ENCODE peak calls at places on chromosomes 2 and 18, in six cellular contexts. J is Right ventricle myocardium superior; B is stimulated activated naive B cell treated with anti-CD40 and anti-IgM and Interleukin-4, amounts not matched to agents 10 μg/mL and 1 μg/mL and 100 μg/mL, for 72 hours; Q is SK-N-SH treated with all-trans-retinoic acid at 6 μM for 48 hours; P is sciatic nerve; A is K562. H is an unnamed sample.

GRCh38 chr2:186891219-186891621 is 42.2 kb upstream of the ZSWIM2 start:
- ATAC-seq in J (no peak), A (no peak), Q (peak; percentile 44), B (no peak), P (no peak), H (no peak)

GRCh38 chr2:60629263-60629662 is 75.8 kb upstream of the BCL11A start:
- ATAC-seq in A (no peak), B (no peak), J (no peak), Q (no peak), P (no peak), H (no peak)

GRCh38 chr18:59546164-59546563 is 151.1 kb downstream of the CCBE1 start:
- ATAC-seq in Q (no peak), J (no peak), P (no peak), A (peak; percentile 54), B (no peak), H (peak; percentile 37)

GRCh38 chr2:110717734-110718133 is 14.6 kb upstream of the ACOXL start:
- ATAC-seq in J (peak; percentile 73), B (no peak), P (peak; percentile 77), A (no peak), Q (no peak), H (no peak)

GRCh38 chr2:151198646-151199045 is 63.0 kb downstream of the RBM43 start:
- ATAC-seq in A (peak; percentile 43), P (no peak), B (no peak), Q (no peak), J (no peak), H (no peak)

GRCh38 chr2:25582079-25582830 is 91.1 kb downstream of the DTNB start:
- ATAC-seq in P (no peak), B (peak; percentile 87), Q (no peak), A (no peak), J (no peak), H (no peak)

GRCh38 chr2:186848873-186849578 is at the start of gene ZSWIM2:
- ATAC-seq in P (peak; percentile 95), J (peak; percentile 83), Q (peak; percentile 95), A (peak; percentile 72), B (peak; percentile 84), H (peak; percentile 23)

GRCh38 chr2:105488198-105488757 is 89.4 kb upstream of the FHL2 start:
- ATAC-seq in B (no peak), J (peak; percentile 82), A (peak; percentile 54), P (no peak), Q (no peak), H (no peak)

GRCh38 chr2:173990970-173991819 is 26.0 kb upstream of the SP3 start:
- ATAC-seq in A (peak; percentile 34), P (peak; percentile 86), Q (peak; percentile 85), J (peak; percentile 84), B (peak; percentile 95), H (no peak)

GRCh38 chr2:225030893-225031292 is 11.4 kb downstream of the DOCK10 start:
- ATAC-seq in P (no peak), B (no peak), A (no peak), Q (no peak), J (no peak), H (peak; percentile 26)

GRCh38 chr2:112958428-112959108 is 19.2 kb upstream of the IL36G start:
- ATAC-seq in A (peak; percentile 97), J (peak; percentile 74), P (no peak), B (peak; percentile 97), Q (peak; percentile 97), H (peak; percentile 80)

GRCh38 chr18:23710068-23710527 is 20.8 kb downstream of the LAMA3 start:
- ATAC-seq in B (no peak), J (no peak), A (peak; percentile 87), Q (no peak), P (no peak), H (no peak)

GRCh38 chr2:156320491-156320896 is 12.0 kb downstream of the NR4A2 start:
- ATAC-seq in Q (peak; percentile 10), J (peak; percentile 75), A (peak; percentile 42), P (peak; percentile 81), B (no peak), H (no peak)

GRCh38 chr2:179354739-179355537 is 90.3 kb upstream of the SESTD1 start:
- ATAC-seq in J (no peak), B (no peak), Q (no peak), A (no peak), P (no peak), H (no peak)

GRCh38 chr2:74498500-74499268 is 719 bp downstream of the LBX2 start:
- ATAC-seq in P (no peak), J (no peak), B (peak; percentile 46), Q (peak; percentile 33), A (no peak), H (peak; percentile 83)

GRCh38 chr18:48037481-48038271 is 107.2 kb upstream of the SMAD2 start:
- ATAC-seq in A (no peak), P (peak; percentile 15), Q (peak; percentile 75), B (no peak), J (peak; percentile 78), H (no peak)

GRCh38 chr2:16239296-16239850 is 299.0 kb downstream of the MYCN start:
- ATAC-seq in J (no peak), P (no peak), A (no peak), Q (no peak), B (no peak), H (no peak)

GRCh38 chr2:106516436-106516835 is 29.3 kb downstream of the CD8B2 start:
- ATAC-seq in A (no peak), Q (no peak), B (no peak), P (no peak), J (no peak), H (no peak)

GRCh38 chr2:13676269-13676668 is 956.2 kb upstream of the LRATD1 start:
- ATAC-seq in Q (no peak), J (no peak), P (no peak), B (no peak), A (no peak), H (no peak)

GRCh38 chr18:22640281-22640842 is 222.6 kb upstream of the CTAGE1 start:
- ATAC-seq in P (no peak), B (no peak), J (no peak), A (no peak), Q (no peak), H (no peak)

GRCh38 chr18:63206433-63207153 is 113.0 kb downstream of the BCL2 start:
- ATAC-seq in A (no peak), Q (no peak), P (no peak), J (no peak), B (peak; percentile 11), H (peak; percentile 10)

GRCh38 chr2:152402780-152403388 is 67.9 kb downstream of the FMNL2 start:
- ATAC-seq in P (no peak), B (no peak), J (peak; percentile 18), A (no peak), Q (no peak), H (peak; percentile 68)

GRCh38 chr2:189552334-189552990 is 28.1 kb downstream of the SLC40A1 start:
- ATAC-seq in A (peak; percentile 35), P (peak; percentile 75), B (no peak), Q (no peak), J (peak; percentile 76), H (no peak)

GRCh38 chr2:112156152-112156986 is 18.2 kb downstream of the FBLN7 start:
- ATAC-seq in Q (peak; percentile 53), J (no peak), P (no peak), B (no peak), A (peak; percentile 37), H (peak; percentile 65)

GRCh38 chr2:109127556-109127955 is 1.4 kb upstream of the SH3RF3 start:
- ATAC-seq in A (no peak), P (no peak), Q (no peak), B (no peak), J (no peak), H (no peak)

GRCh38 chr2:23422089-23423061 is 37.4 kb downstream of the KLHL29 start:
- ATAC-seq in B (no peak), Q (no peak), J (no peak), A (no peak), P (peak; percentile 12), H (no peak)

GRCh38 chr2:37412201-37412600 is 67.8 kb downstream of the QPCT start:
- ATAC-seq in J (no peak), B (peak; percentile 59), Q (no peak), P (no peak), A (no peak), H (no peak)

GRCh38 chr2:239539083-239539775 is 138.4 kb upstream of the HDAC4 start:
- ATAC-seq in P (no peak), Q (no peak), J (no peak), A (no peak), B (no peak), H (no peak)

GRCh38 chr2:46087492-46087891 is 209.7 kb upstream of the EPAS1 start:
- ATAC-seq in J (no peak), Q (no peak), B (no peak), P (no peak), A (no peak), H (no peak)

H was measured in activated T-helper 17 cell treated with anti-CD3 and anti-CD28 coated beads, Interleukin-2, amount 50 U/mL, for 72 hours.